ENCODE peak calls at places on chromosomes 16 and 17, in seven cellular contexts. One of them, this sample, is unnamed.

GRCh38 chr16:74936902-74937560 is 47.9 kb downstream of the WDR59 start:
- DNase-seq in mucosa of gallbladder: no peak
- DNase-seq in neural crest cell: no peak
- DNase-seq in M059J: peak
- DNase-seq in NCI-H1092: no peak
- DNase-seq in immature natural killer cell: peak
- DNase-seq in SW 1271: no peak
- DNase-seq in this sample: no peak

GRCh38 chr16:83994703-83995102 is 26.7 kb downstream of the NECAB2 start:
- DNase-seq in mucosa of gallbladder: no peak
- DNase-seq in neural crest cell: no peak
- DNase-seq in M059J: no peak
- DNase-seq in NCI-H1092: no peak
- DNase-seq in immature natural killer cell: no peak
- DNase-seq in SW 1271: no peak
- DNase-seq in this sample: no peak

GRCh38 chr16:1458977-1459341 is 14.6 kb upstream of the CCDC154 start:
- DNase-seq in mucosa of gallbladder: no peak
- DNase-seq in neural crest cell: no peak
- DNase-seq in M059J: no peak
- DNase-seq in NCI-H1092: no peak
- DNase-seq in immature natural killer cell: no peak
- DNase-seq in SW 1271: no peak
- DNase-seq in this sample: no peak

GRCh38 chr16:14155572-14156213 is 84.6 kb downstream of the MRTFB start:
- DNase-seq in mucosa of gallbladder: no peak
- DNase-seq in neural crest cell: no peak
- DNase-seq in M059J: no peak
- DNase-seq in NCI-H1092: no peak
- DNase-seq in immature natural killer cell: no peak
- DNase-seq in SW 1271: no peak
- DNase-seq in this sample: no peak

GRCh38 chr16:74743668-74744299 is 30.8 kb downstream of the FA2H start:
- DNase-seq in mucosa of gallbladder: peak
- DNase-seq in neural crest cell: no peak
- DNase-seq in M059J: peak
- DNase-seq in NCI-H1092: no peak
- DNase-seq in immature natural killer cell: no peak
- DNase-seq in SW 1271: no peak
- DNase-seq in this sample: no peak

GRCh38 chr17:74271281-74271680 is 2.8 kb upstream of the DNAI2 start:
- DNase-seq in mucosa of gallbladder: no peak
- DNase-seq in neural crest cell: no peak
- DNase-seq in M059J: no peak
- DNase-seq in NCI-H1092: no peak
- DNase-seq in immature natural killer cell: no peak
- DNase-seq in SW 1271: no peak
- DNase-seq in this sample: no peak

GRCh38 chr17:61139219-61139618 is 260.4 kb upstream of the TBX2 start:
- DNase-seq in mucosa of gallbladder: peak
- DNase-seq in neural crest cell: no peak
- DNase-seq in M059J: peak
- DNase-seq in NCI-H1092: no peak
- DNase-seq in immature natural killer cell: peak
- DNase-seq in SW 1271: no peak
- DNase-seq in this sample: no peak

GRCh38 chr16:85286066-85286712 is 173.9 kb upstream of the CIBAR2 start:
- DNase-seq in mucosa of gallbladder: peak
- DNase-seq in neural crest cell: no peak
- DNase-seq in M059J: peak
- DNase-seq in NCI-H1092: no peak
- DNase-seq in immature natural killer cell: no peak
- DNase-seq in SW 1271: no peak
- DNase-seq in this sample: no peak

GRCh38 chr17:69723316-69723715 is 308.8 kb downstream of the MAP2K6 start:
- DNase-seq in mucosa of gallbladder: no peak
- DNase-seq in neural crest cell: no peak
- DNase-seq in M059J: no peak
- DNase-seq in NCI-H1092: no peak
- DNase-seq in immature natural killer cell: no peak
- DNase-seq in SW 1271: no peak
- DNase-seq in this sample: no peak